ENCODE peak calls at places on chromosomes 13 and 19, in five cellular contexts. C, H, J, P and B are unnamed samples.

GRCh38 chr13:46553886-46554855 is 1.2 kb downstream of the LRCH1 start:
- DNase-seq in C (peak), H (peak), J (peak), P (peak), B (peak)

GRCh38 chr13:79585033-79585432 is 104.1 kb downstream of the NDFIP2 start:
- DNase-seq in C (no peak), H (no peak), J (no peak), P (no peak), B (no peak)

GRCh38 chr13:41061075-41061913 is at the start of gene WBP4:
- DNase-seq in C (peak), H (peak), J (peak), P (peak), B (peak)

GRCh38 chr13:98998831-98999634 is 21.2 kb upstream of the DOCK9 start:
- DNase-seq in C (no peak), H (peak), J (no peak), P (no peak), B (no peak)

GRCh38 chr13:49711218-49711863 is 20.1 kb upstream of the EBPL start:
- DNase-seq in C (no peak), H (no peak), J (no peak), P (no peak), B (peak)

GRCh38 chr19:33813391-33814101 is 16.9 kb downstream of the KCTD15 start:
- DNase-seq in C (no peak), H (no peak), J (peak), P (no peak), B (no peak)

GRCh38 chr13:106795847-106796246 is 227.9 kb upstream of the ARGLU1 start:
- DNase-seq in C (no peak), H (no peak), J (no peak), P (no peak), B (no peak)

GRCh38 chr19:41311072-41311471 is 1.1 kb downstream of the CCDC97 start:
- DNase-seq in C (no peak), H (no peak), J (no peak), P (no peak), B (no peak)

GRCh38 chr19:18304496-18305312 is 18.2 kb downstream of the LSM4 start:
- DNase-seq in C (peak), H (peak), J (peak), P (peak), B (peak)

GRCh38 chr13:73602295-73602694 is 531.9 kb downstream of the KLF12 start:
- DNase-seq in C (no peak), H (no peak), J (no peak), P (peak), B (no peak)

GRCh38 chr13:73171926-73172325 is 113.1 kb downstream of the KLF5 start:
- DNase-seq in C (no peak), H (no peak), J (no peak), P (no peak), B (no peak)

GRCh38 chr19:2476451-2477140 is 669 bp downstream of the GADD45B start:
- DNase-seq in C (peak), H (no peak), J (no peak), P (no peak), B (peak)